ENCODE peak calls at places on chromosome X, in four cellular contexts. R is stimulated activated CD8-positive, alpha-beta memory T cell treated with anti-CD3 and anti-CD28 coated beads, Interleukin-7, amount 100 ng/mL, for 24 hours; Y is left cardiac atrium; N is hepatocyte. L is an unnamed sample.
A peak's percentile ranks its signal among the peaks of the same experiment; 100 is the strongest.

GRCh38 chrX:49209434-49210251 is 9.7 kb upstream of the SYP start:
- DNase-seq in Y (no peak), N (no peak), R (no peak), L (no peak)

GRCh38 chrX:85020216-85020615 is 16.5 kb downstream of the APOOL start:
- DNase-seq in N (no peak), Y (no peak), R (no peak), L (no peak)

GRCh38 chrX:107204063-107204605 is 2.1 kb downstream of the NUP62CL start:
- DNase-seq in Y (no peak), N (peak; percentile 34), R (no peak), L (peak; percentile 69)

GRCh38 chrX:46433892-46434291 is 111.3 kb downstream of the ZNF674 start:
- DNase-seq in N (no peak), R (no peak), Y (no peak), L (no peak)

GRCh38 chrX:95318882-95319281 is 1365.8 kb upstream of the DIAPH2 start:
- DNase-seq in N (peak; percentile 11), Y (no peak), R (no peak), L (peak; percentile 53)

GRCh38 chrX:8913665-8914409 is 112.7 kb upstream of the FAM9A start:
- DNase-seq in R (no peak), N (no peak), Y (peak; percentile 21), L (no peak)

GRCh38 chrX:20455001-20455400 is 188.3 kb upstream of the RPS6KA3 start:
- DNase-seq in N (no peak), Y (no peak), R (no peak), L (no peak)

GRCh38 chrX:65420154-65420553 is 114.4 kb downstream of the LAS1L start:
- DNase-seq in N (no peak), Y (no peak), R (no peak), L (no peak)

GRCh38 chrX:106608016-106608415 is 3.8 kb upstream of the RADX start:
- DNase-seq in N (no peak), R (no peak), Y (no peak), L (peak; percentile 87)